ENCODE peak calls at places on chromosome 9, in seven cellular contexts. E, Z, H, F, J, X and M are unnamed samples.
A peak's percentile ranks its signal among the peaks of the same experiment; 100 is the strongest.

GRCh38 chr9:91378695-91379127 is 17.0 kb upstream of the AUH start:
- DNase-seq in H (peak; percentile 35), Z (no peak), X (no peak), F (no peak), J (no peak), E (no peak), M (peak; percentile 89)

GRCh38 chr9:112285056-112285455 is 48.4 kb downstream of the PTBP3 start:
- DNase-seq in F (no peak), E (no peak), Z (no peak), H (no peak), J (no peak), X (no peak), M (no peak)

GRCh38 chr9:122819326-122819725 is 9.1 kb downstream of the PDCL start:
- DNase-seq in J (no peak), Z (peak; percentile 12), X (no peak), H (peak; percentile 38), E (no peak), F (no peak), M (peak; percentile 89)

GRCh38 chr9:2262371-2262770 is 247.2 kb downstream of the SMARCA2 start:
- DNase-seq in E (no peak), X (no peak), H (no peak), J (no peak), Z (no peak), F (no peak), M (no peak)

GRCh38 chr9:127202461-127203139 is 62.0 kb upstream of the GARNL3 start:
- DNase-seq in X (peak; percentile 7), Z (no peak), E (no peak), H (no peak), J (no peak), F (no peak), M (no peak)

GRCh38 chr9:69452110-69452780 is 127.2 kb downstream of the ENTREP1 start:
- DNase-seq in J (no peak), X (no peak), H (peak; percentile 31), F (no peak), Z (no peak), E (peak; percentile 98), M (no peak)

GRCh38 chr9:86185872-86186271 is 73.6 kb downstream of the C9orf153 start:
- DNase-seq in Z (no peak), H (no peak), J (no peak), X (no peak), F (no peak), E (no peak), M (no peak)

GRCh38 chr9:128168731-128169308 is 8.8 kb downstream of the BBLN start:
- DNase-seq in X (no peak), E (no peak), H (no peak), J (no peak), Z (no peak), F (no peak), M (no peak)

GRCh38 chr9:80932181-80932580 is 757.2 kb downstream of the TLE1 start:
- DNase-seq in J (no peak), X (no peak), Z (no peak), F (no peak), E (no peak), H (no peak), M (no peak)

GRCh38 chr9:120654278-120654677 is 60.0 kb downstream of the MEGF9 start:
- DNase-seq in J (no peak), H (no peak), F (no peak), E (no peak), X (no peak), Z (no peak), M (no peak)

GRCh38 chr9:89223398-89223977 is 44.9 kb upstream of the SHC3 start:
- DNase-seq in J (no peak), E (no peak), F (no peak), H (no peak), X (no peak), Z (no peak), M (no peak)

GRCh38 chr9:115211413-115212204 is 93.7 kb upstream of the TNC start:
- DNase-seq in E (no peak), H (no peak), F (no peak), X (no peak), Z (no peak), J (no peak), M (no peak)

GRCh38 chr9:2291980-2292704 is 277.0 kb downstream of the SMARCA2 start:
- DNase-seq in X (no peak), Z (peak; percentile 55), F (no peak), E (peak; percentile 66), H (no peak), J (no peak), M (no peak)

GRCh38 chr9:78235296-78235770 is 542 bp upstream of the CEP78 start:
- DNase-seq in Z (no peak), J (no peak), X (no peak), E (peak; percentile 44), F (no peak), H (peak; percentile 20), M (peak; percentile 55)

GRCh38 chr9:90821697-90822096 is 20.1 kb downstream of the SYK start:
- DNase-seq in F (no peak), X (no peak), J (no peak), E (no peak), H (no peak), Z (peak; percentile 49), M (no peak)

GRCh38 chr9:89743216-89743575 is 138.4 kb downstream of the GADD45G start:
- DNase-seq in Z (no peak), J (no peak), H (no peak), E (no peak), F (no peak), X (no peak), M (no peak)

GRCh38 chr9:99377790-99378775 is 156.0 kb downstream of the SEC61B start:
- DNase-seq in Z (no peak), X (no peak), E (no peak), H (no peak), F (no peak), J (no peak), M (no peak)

GRCh38 chr9:92945796-92946195 is 1.5 kb upstream of the FGD3 start:
- DNase-seq in Z (no peak), X (no peak), E (no peak), J (no peak), F (no peak), H (no peak), M (no peak)

GRCh38 chr9:136045595-136046554 is 49.2 kb downstream of the NACC2 start:
- DNase-seq in F (no peak), J (no peak), Z (no peak), E (no peak), H (no peak), X (no peak), M (no peak)

GRCh38 chr9:129122133-129122532 is 10.9 kb downstream of the PTPA start:
- DNase-seq in X (no peak), F (no peak), H (no peak), Z (no peak), E (no peak), J (no peak), M (no peak)

GRCh38 chr9:109499631-109500120 is 1.6 kb upstream of the PTPN3 start:
- DNase-seq in X (no peak), J (peak; percentile 81), E (peak; percentile 85), F (no peak), H (peak; percentile 39), Z (peak; percentile 64), M (no peak)

GRCh38 chr9:107218834-107219485 is 64.1 kb upstream of the RAD23B start:
- DNase-seq in H (no peak), E (peak; percentile 22), F (no peak), Z (no peak), X (no peak), J (no peak), M (no peak)